ENCODE peak calls at places on chromosomes 13 and 19, in six cellular contexts. Z is lung, Y is heart left ventricle, M is mucosa of descending colon, N is cardiac muscle cell, F is cardiac fibroblast. G is an unnamed sample.

GRCh38 chr13:102609696-102610095 is 12.9 kb downstream of the TPP2 start:
- DNase-seq in M (no peak), F (no peak), N (no peak), Y (no peak), Z (no peak), G (no peak)

GRCh38 chr19:17319473-17320238 is 10.3 kb downstream of the DDA1 start:
- DNase-seq in M (no peak), Y (no peak), N (no peak), F (no peak), Z (no peak), G (no peak)

GRCh38 chr19:6481541-6482342 is at the start of gene DENND1C:
- DNase-seq in Y (no peak), F (peak), M (peak), Z (no peak), N (peak), G (peak)

GRCh38 chr13:40440990-40441820 is 225.2 kb downstream of the FOXO1 start:
- DNase-seq in Z (peak), Y (peak), F (peak), M (peak), N (peak), G (peak)

GRCh38 chr19:34232566-34233481 is 21.5 kb upstream of the GARRE1 start:
- DNase-seq in Z (no peak), Y (peak), M (peak), F (peak), N (peak), G (no peak)

GRCh38 chr13:95485045-95485517 is 67.4 kb upstream of the CLDN10 start:
- DNase-seq in M (no peak), Z (no peak), F (peak), Y (no peak), N (peak), G (no peak)

GRCh38 chr13:100604909-100605308 is 16.3 kb upstream of the GGACT start:
- DNase-seq in N (no peak), M (no peak), Y (no peak), F (no peak), Z (no peak), G (no peak)

GRCh38 chr19:10083911-10084310 is 2.2 kb upstream of the SHFL start:
- DNase-seq in M (no peak), Z (no peak), Y (no peak), F (no peak), N (no peak), G (no peak)

GRCh38 chr19:6092329-6093286 is 17.7 kb downstream of the RFX2 start:
- DNase-seq in Z (peak), N (peak), Y (peak), M (peak), F (peak), G (peak)

GRCh38 chr13:39023316-39023715 is 14.6 kb downstream of the PROSER1 start:
- DNase-seq in Z (no peak), Y (no peak), M (no peak), N (peak), F (no peak), G (no peak)

GRCh38 chr19:51959791-51960190 is 26.8 kb downstream of the ZNF350 start:
- DNase-seq in F (no peak), M (no peak), Z (no peak), N (no peak), Y (no peak), G (no peak)

GRCh38 chr19:7870571-7871279 is 3.5 kb downstream of the PRR36 start:
- DNase-seq in N (peak), F (peak), Y (peak), M (peak), Z (peak), G (peak)

GRCh38 chr19:15285896-15286591 is 46.3 kb downstream of the BRD4 start:
- DNase-seq in Z (no peak), F (no peak), M (no peak), N (no peak), Y (no peak), G (peak)

GRCh38 chr19:31402931-31403330 is 53.7 kb upstream of the TSHZ3 start:
- DNase-seq in N (no peak), M (no peak), F (peak), Y (no peak), Z (no peak), G (no peak)

GRCh38 chr19:33804021-33804799 is 7.5 kb downstream of the KCTD15 start:
- DNase-seq in M (peak), Y (peak), Z (no peak), N (peak), F (peak), G (no peak)

GRCh38 chr13:108193806-108194205 is 21.5 kb downstream of the LIG4 start:
- DNase-seq in M (no peak), N (no peak), F (no peak), Z (no peak), Y (no peak), G (no peak)

GRCh38 chr19:33808399-33808798 is 11.7 kb downstream of the KCTD15 start:
- DNase-seq in N (no peak), F (no peak), M (no peak), Y (no peak), Z (no peak), G (no peak)

GRCh38 chr19:9309974-9310446 is 372 bp upstream of the ZNF699 start:
- DNase-seq in N (peak), F (peak), M (peak), Z (peak), Y (peak), G (no peak)

GRCh38 chr13:114105351-114106225 is 26.8 kb downstream of the RASA3 start:
- DNase-seq in Z (no peak), M (peak), F (no peak), N (no peak), Y (peak), G (no peak)

GRCh38 chr13:52955505-52955904 is 73.1 kb upstream of the OLFM4 start:
- DNase-seq in N (no peak), M (no peak), Z (no peak), Y (no peak), F (no peak), G (no peak)

GRCh38 chr19:39679056-39679790 is 23.5 kb downstream of the LGALS16 start:
- DNase-seq in N (no peak), Y (no peak), F (no peak), Z (no peak), M (no peak), G (no peak)

GRCh38 chr19:36331353-36332228 is 47.4 kb downstream of the ZFP14 start:
- DNase-seq in Y (peak), Z (peak), N (peak), F (peak), M (peak), G (peak)

GRCh38 chr19:36330226-36330625 is 48.8 kb downstream of the ZFP14 start:
- DNase-seq in M (no peak), N (no peak), Z (no peak), Y (no peak), F (no peak), G (no peak)
- H3K4me3 ChIP-seq in M (no peak), N (peak), Z (no peak), Y (no peak), F (no peak), G (no peak)

DNA sequence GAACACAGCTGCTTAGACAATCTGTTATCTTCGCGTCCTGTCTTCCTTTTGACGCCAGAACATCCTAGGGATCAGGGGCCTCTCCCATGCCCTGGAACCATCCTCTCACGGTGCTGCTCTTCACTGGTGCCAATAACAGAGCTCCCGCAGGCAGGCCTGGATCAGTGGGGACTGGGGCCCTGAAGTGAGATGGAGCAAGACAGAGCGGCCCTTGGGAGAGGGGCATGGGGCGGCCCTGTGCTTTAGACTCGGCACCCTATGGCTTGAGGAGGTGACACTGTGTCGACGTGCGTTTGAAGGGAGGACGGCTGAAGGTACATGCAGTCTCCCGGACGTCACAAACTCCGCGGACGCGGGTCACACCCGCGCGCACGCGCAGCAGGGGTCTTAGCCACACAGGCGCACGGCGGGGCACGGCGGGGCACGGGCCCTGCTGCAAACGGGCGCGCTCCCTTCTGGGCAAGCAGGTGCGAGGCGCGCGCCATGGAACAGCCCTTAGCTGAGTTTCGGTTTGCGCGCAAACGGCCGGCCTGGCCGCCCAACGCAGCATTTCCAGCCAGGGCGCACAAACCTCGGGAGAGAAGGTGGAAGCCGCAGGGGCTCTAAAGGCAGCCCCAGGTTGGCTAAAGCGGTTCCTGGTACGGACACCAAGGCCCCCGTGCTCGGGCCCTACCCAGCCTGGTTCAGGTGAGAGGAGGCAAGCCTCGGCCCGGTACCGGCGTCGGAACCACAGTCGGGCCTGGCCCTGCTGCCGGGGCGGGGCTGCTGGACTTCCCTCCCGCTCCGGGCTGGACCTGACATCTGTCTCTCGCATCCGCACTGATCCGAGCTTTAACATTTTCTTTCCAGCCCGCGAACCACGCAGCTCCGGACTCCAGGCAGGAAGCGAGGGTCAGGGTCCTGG is 16.5 kb upstream of the RNF17 start:
- DNase-seq in Z (no peak), Y (no peak), N (peak), M (no peak), F (peak), G (no peak)
- H3K4me3 ChIP-seq in Z (peak), Y (peak), N (peak), M (no peak), F (peak), G (no peak)

GRCh38 chr13:46683879-46684278 is 113.1 kb downstream of the ESD start:
- DNase-seq in Y (no peak), M (no peak), N (no peak), F (no peak), Z (no peak), G (no peak)

GRCh38 chr13:46675016-46675415 is 121.9 kb downstream of the ESD start:
- DNase-seq in F (no peak), Z (no peak), M (no peak), N (no peak), Y (no peak), G (no peak)

GRCh38 chr13:46682015-46682414 is 114.9 kb downstream of the ESD start:
- DNase-seq in N (no peak), M (no peak), Z (no peak), Y (no peak), F (no peak), G (no peak)

GRCh38 chr13:46676378-46676725 is 120.6 kb downstream of the ESD start:
- DNase-seq in F (no peak), Z (no peak), M (no peak), N (no peak), Y (no peak), G (no peak)

GRCh38 chr13:46679369-46680180 is 117.4 kb downstream of the ESD start:
- DNase-seq in Y (no peak), F (peak), M (no peak), Z (no peak), N (peak), G (peak)
- H3K4me3 ChIP-seq in Y (peak), F (peak), M (no peak), Z (no peak), N (no peak), G (no peak)

GRCh38 chr19:43798546-43799409 is 3.5 kb downstream of the LYPD5 start:
- DNase-seq in M (peak), N (peak), F (no peak), Y (no peak), Z (peak), G (peak)

GRCh38 chr19:43797118-43797517 is 5.1 kb downstream of the LYPD5 start:
- DNase-seq in Y (no peak), F (no peak), N (no peak), M (no peak), Z (no peak), G (no peak)

GRCh38 chr19:43798026-43798545 is 4.2 kb downstream of the LYPD5 start:
- DNase-seq in Z (no peak), F (no peak), N (no peak), Y (no peak), M (no peak), G (no peak)

GRCh38 chr19:43797556-43797955 is 4.7 kb downstream of the LYPD5 start:
- DNase-seq in M (no peak), Y (no peak), Z (no peak), F (no peak), N (no peak), G (no peak)

GRCh38 chr19:43799502-43800142 is 2.6 kb downstream of the LYPD5 start:
- DNase-seq in F (no peak), Y (no peak), N (no peak), M (peak), Z (no peak), G (no peak)
- H3K4me3 ChIP-seq in F (no peak), Y (peak), N (no peak), M (no peak), Z (no peak), G (no peak)

GRCh38 chr13:20718958-20719566 is 15.6 kb downstream of the IL17D start:
- DNase-seq in F (no peak), M (no peak), Y (no peak), Z (no peak), N (no peak), G (no peak)

GRCh38 chr13:20721058-20721453 is 17.6 kb downstream of the IL17D start:
- DNase-seq in Z (no peak), F (no peak), Y (no peak), N (no peak), M (no peak), G (no peak)

GRCh38 chr13:20720499-20720898 is 17.0 kb downstream of the IL17D start:
- DNase-seq in F (no peak), Z (no peak), M (no peak), Y (no peak), N (no peak), G (no peak)

GRCh38 chr13:20719783-20720182 is 16.3 kb downstream of the IL17D start:
- DNase-seq in N (no peak), Y (no peak), F (no peak), M (no peak), Z (no peak), G (no peak)

GRCh38 chr13:20721454-20722357 is 18.2 kb downstream of the IL17D start:
- DNase-seq in M (peak), N (peak), F (peak), Z (peak), Y (peak), G (no peak)
- H3K4me3 ChIP-seq in M (no peak), N (no peak), F (peak), Z (peak), Y (peak), G (peak)

DNA sequence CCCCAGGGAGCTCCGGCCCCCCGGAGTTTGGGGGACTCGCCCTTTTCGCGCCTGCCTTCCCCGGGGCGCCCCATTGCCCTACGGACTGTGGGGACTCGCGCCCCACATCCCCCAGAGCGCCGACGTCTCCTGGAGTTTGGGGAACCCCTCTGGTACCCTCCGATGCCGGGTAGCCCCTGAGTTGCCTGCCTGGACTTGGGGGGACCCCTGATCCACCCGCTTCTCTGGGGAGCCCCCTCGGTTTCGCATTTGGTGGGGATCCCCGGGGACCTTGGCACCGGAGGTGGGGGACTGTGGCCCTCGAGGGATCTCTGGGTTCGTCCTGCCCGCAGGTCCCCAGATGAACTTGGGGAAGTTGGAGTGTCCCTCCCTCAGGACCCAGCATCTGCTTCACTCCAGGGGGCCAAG is 782 bp downstream of the EFNA2 start:
- DNase-seq in Z (no peak), Y (no peak), M (peak), N (no peak), F (no peak), G (no peak)
- H3K4me3 ChIP-seq in Z (no peak), Y (no peak), M (peak), N (peak), F (no peak), G (peak)

DNA sequence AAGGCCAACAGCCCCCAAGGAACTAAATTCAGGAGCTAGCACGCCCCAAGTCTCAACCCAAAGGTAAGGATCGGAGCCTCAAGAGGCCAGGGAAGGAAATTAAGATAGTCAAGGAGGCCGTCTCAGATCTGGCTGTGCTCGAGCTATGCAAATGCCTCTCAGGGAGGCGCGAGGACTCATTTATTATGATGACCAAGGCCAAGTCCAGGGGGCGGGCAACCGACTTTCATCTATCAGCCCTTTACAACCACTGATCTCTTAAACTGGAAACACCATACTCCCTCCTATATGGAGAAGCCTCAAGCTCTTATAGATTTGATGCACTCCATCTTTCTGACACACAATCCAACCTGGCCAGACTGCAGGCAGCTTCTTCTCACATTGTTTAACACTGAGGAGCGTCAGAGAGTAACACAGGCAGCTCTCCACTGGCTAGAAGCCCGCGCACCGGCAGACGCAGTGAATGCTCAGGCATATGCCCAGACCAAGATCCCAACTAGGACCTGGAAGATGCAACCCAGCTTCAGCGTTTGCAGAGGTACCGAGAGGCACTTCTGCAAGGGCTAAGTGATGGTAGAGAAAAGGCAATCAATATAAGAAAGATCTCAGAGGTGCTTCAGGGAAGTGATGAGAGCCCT is 9.6 kb upstream of the SLC15A1 start:
- DNase-seq in Y (no peak), F (no peak), N (no peak), Z (no peak), M (no peak), G (no peak)
- H3K4me3 ChIP-seq in Y (peak), F (peak), N (no peak), Z (no peak), M (no peak), G (no peak)

GRCh38 chr13:88005188-88005587 is 334.0 kb downstream of the SLITRK5 start:
- DNase-seq in N (no peak), Y (no peak), F (no peak), Z (no peak), M (no peak), G (no peak)
- H3K4me3 ChIP-seq in N (no peak), Y (no peak), F (no peak), Z (no peak), M (no peak), G (no peak)

DNA sequence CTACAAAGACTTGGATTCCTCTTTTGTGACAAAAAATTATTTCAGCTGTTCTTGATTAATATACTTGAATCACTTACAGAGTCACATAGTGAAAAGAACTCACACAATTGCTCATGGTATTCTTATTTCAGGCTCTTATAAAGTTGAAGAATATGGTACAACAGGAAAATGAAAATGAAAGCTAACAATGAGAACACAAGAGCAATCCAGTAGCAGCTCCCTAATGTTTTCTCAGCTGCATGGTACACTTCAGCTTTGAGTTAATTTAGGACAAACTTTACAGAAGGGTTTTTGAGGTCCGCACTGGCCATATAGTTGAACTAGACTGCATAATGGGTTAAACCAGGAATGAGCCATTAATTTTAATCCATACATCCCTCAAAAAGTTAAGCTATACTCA is 1261.8 kb downstream of the SLITRK5 start:
- DNase-seq in M (no peak), N (no peak), Y (no peak), Z (no peak), F (no peak), G (no peak)
- H3K4me3 ChIP-seq in M (no peak), N (no peak), Y (no peak), Z (no peak), F (no peak), G (no peak)